ENCODE peak calls at places on chromosomes 5 and 9, in four cellular contexts. One of them, this sample, is unnamed.

GRCh38 chr9:136171009-136171800 is 33.7 kb downstream of the LHX3 start:
- DNase-seq in kidney glomerular epithelial cell: no peak
- DNase-seq in cardiac muscle cell: no peak
- DNase-seq in right lobe of liver: peak; percentile 34
- DNase-seq in this sample: no peak

GRCh38 chr9:99162759-99163364 is 57.9 kb downstream of the TGFBR1 start:
- DNase-seq in cardiac muscle cell: peak; percentile 67
- DNase-seq in kidney glomerular epithelial cell: peak; percentile 47
- DNase-seq in right lobe of liver: no peak
- DNase-seq in this sample: no peak

GRCh38 chr5:148902478-148902877 is 76.1 kb downstream of the ADRB2 start:
- DNase-seq in cardiac muscle cell: no peak
- DNase-seq in right lobe of liver: no peak
- DNase-seq in kidney glomerular epithelial cell: no peak
- DNase-seq in this sample: no peak

GRCh38 chr9:35700031-35700430 is 10.3 kb upstream of the TPM2 start:
- DNase-seq in cardiac muscle cell: no peak
- DNase-seq in right lobe of liver: no peak
- DNase-seq in kidney glomerular epithelial cell: no peak
- DNase-seq in this sample: no peak

GRCh38 chr9:96441798-96442445 is 8.0 kb upstream of the HABP4 start:
- DNase-seq in cardiac muscle cell: peak; percentile 51
- DNase-seq in right lobe of liver: no peak
- DNase-seq in kidney glomerular epithelial cell: no peak
- DNase-seq in this sample: no peak

GRCh38 chr5:115548683-115549082 is 4.1 kb upstream of the FEM1C start:
- DNase-seq in cardiac muscle cell: no peak
- DNase-seq in right lobe of liver: no peak
- DNase-seq in kidney glomerular epithelial cell: no peak
- DNase-seq in this sample: no peak

GRCh38 chr9:3361115-3361514 is 164.7 kb downstream of the RFX3 start:
- DNase-seq in right lobe of liver: no peak
- DNase-seq in cardiac muscle cell: no peak
- DNase-seq in kidney glomerular epithelial cell: no peak
- DNase-seq in this sample: no peak

GRCh38 chr5:18420711-18421110 is 786.5 kb downstream of the TAF11L14 start:
- DNase-seq in kidney glomerular epithelial cell: no peak
- DNase-seq in right lobe of liver: no peak
- DNase-seq in cardiac muscle cell: no peak
- DNase-seq in this sample: no peak

GRCh38 chr9:124278054-124278540 is 20.3 kb downstream of the NEK6 start:
- DNase-seq in kidney glomerular epithelial cell: no peak
- DNase-seq in right lobe of liver: no peak
- DNase-seq in cardiac muscle cell: no peak
- DNase-seq in this sample: no peak

GRCh38 chr9:76198336-76198735 is 195.9 kb downstream of the RFK start:
- DNase-seq in right lobe of liver: no peak
- DNase-seq in cardiac muscle cell: peak; percentile 73
- DNase-seq in kidney glomerular epithelial cell: no peak
- DNase-seq in this sample: no peak

GRCh38 chr5:137055271-137055872 is 443.8 kb downstream of the SPOCK1 start:
- DNase-seq in kidney glomerular epithelial cell: no peak
- DNase-seq in right lobe of liver: no peak
- DNase-seq in cardiac muscle cell: peak; percentile 21
- DNase-seq in this sample: no peak

GRCh38 chr9:92726971-92727715 is 37.5 kb downstream of the BICD2 start:
- DNase-seq in cardiac muscle cell: peak; percentile 54
- DNase-seq in kidney glomerular epithelial cell: no peak
- DNase-seq in right lobe of liver: no peak
- DNase-seq in this sample: no peak

GRCh38 chr5:142104491-142104890 is 4.1 kb upstream of the NDFIP1 start:
- DNase-seq in cardiac muscle cell: no peak
- DNase-seq in right lobe of liver: no peak
- DNase-seq in kidney glomerular epithelial cell: no peak
- DNase-seq in this sample: no peak

GRCh38 chr5:143456952-143457547 is 53.6 kb upstream of the NR3C1 start:
- DNase-seq in kidney glomerular epithelial cell: peak; percentile 25
- DNase-seq in right lobe of liver: no peak
- DNase-seq in cardiac muscle cell: peak; percentile 59
- DNase-seq in this sample: peak; percentile 44

GRCh38 chr9:7266911-7267555 is 509.3 kb downstream of the KDM4C start:
- DNase-seq in kidney glomerular epithelial cell: peak; percentile 42
- DNase-seq in right lobe of liver: no peak
- DNase-seq in cardiac muscle cell: no peak
- DNase-seq in this sample: no peak

GRCh38 chr9:20980713-20981481 is 50.5 kb downstream of the HACD4 start:
- DNase-seq in cardiac muscle cell: peak; percentile 43
- DNase-seq in right lobe of liver: no peak
- DNase-seq in kidney glomerular epithelial cell: peak; percentile 84
- DNase-seq in this sample: peak; percentile 98

GRCh38 chr9:127567119-127567897 is 44.8 kb upstream of the STXBP1 start:
- DNase-seq in cardiac muscle cell: no peak
- DNase-seq in right lobe of liver: peak; percentile 80
- DNase-seq in kidney glomerular epithelial cell: no peak
- DNase-seq in this sample: peak; percentile 62

GRCh38 chr5:128014578-128014977 is 69.0 kb upstream of the SLC12A2 start:
- DNase-seq in cardiac muscle cell: no peak
- DNase-seq in right lobe of liver: no peak
- DNase-seq in kidney glomerular epithelial cell: no peak
- DNase-seq in this sample: no peak

GRCh38 chr5:5140051-5141010 is at the start of gene ADAMTS16:
- DNase-seq in right lobe of liver: no peak
- DNase-seq in cardiac muscle cell: no peak
- DNase-seq in kidney glomerular epithelial cell: no peak
- DNase-seq in this sample: no peak

GRCh38 chr5:169168288-169168687 is 132.7 kb downstream of the SLIT3 start:
- DNase-seq in kidney glomerular epithelial cell: no peak
- DNase-seq in right lobe of liver: no peak
- DNase-seq in cardiac muscle cell: no peak
- DNase-seq in this sample: no peak

GRCh38 chr5:71482132-71482531 is 26.7 kb downstream of the BDP1 start:
- DNase-seq in right lobe of liver: no peak
- DNase-seq in kidney glomerular epithelial cell: peak; percentile 10
- DNase-seq in cardiac muscle cell: peak; percentile 64
- DNase-seq in this sample: peak; percentile 47

GRCh38 chr5:43711496-43711895 is 108.5 kb downstream of the NNT start:
- DNase-seq in right lobe of liver: no peak
- DNase-seq in cardiac muscle cell: peak; percentile 68
- DNase-seq in kidney glomerular epithelial cell: peak; percentile 58
- DNase-seq in this sample: no peak

GRCh38 chr5:126339215-126339805 is 83.9 kb upstream of the GRAMD2B start:
- DNase-seq in cardiac muscle cell: peak; percentile 84
- DNase-seq in kidney glomerular epithelial cell: peak; percentile 59
- DNase-seq in right lobe of liver: no peak
- DNase-seq in this sample: peak; percentile 15

GRCh38 chr5:170267431-170268152 is 30.0 kb downstream of the LCP2 start:
- DNase-seq in cardiac muscle cell: peak; percentile 86
- DNase-seq in kidney glomerular epithelial cell: peak; percentile 63
- DNase-seq in right lobe of liver: peak; percentile 73
- DNase-seq in this sample: peak; percentile 70

GRCh38 chr5:122701640-122702523 is 73.0 kb upstream of the SNX2 start:
- DNase-seq in cardiac muscle cell: no peak
- DNase-seq in right lobe of liver: no peak
- DNase-seq in kidney glomerular epithelial cell: no peak
- DNase-seq in this sample: no peak

GRCh38 chr9:125953314-125954019 is 206.3 kb downstream of the PBX3 start:
- DNase-seq in kidney glomerular epithelial cell: no peak
- DNase-seq in cardiac muscle cell: no peak
- DNase-seq in right lobe of liver: no peak
- DNase-seq in this sample: no peak

GRCh38 chr9:121640076-121640475 is 11.4 kb upstream of the DAB2IP start:
- DNase-seq in kidney glomerular epithelial cell: no peak
- DNase-seq in cardiac muscle cell: peak; percentile 40
- DNase-seq in right lobe of liver: no peak
- DNase-seq in this sample: no peak

GRCh38 chr9:130861372-130862180 is 26.5 kb downstream of the ABL1 start:
- DNase-seq in kidney glomerular epithelial cell: no peak
- DNase-seq in right lobe of liver: no peak
- DNase-seq in cardiac muscle cell: no peak
- DNase-seq in this sample: no peak

GRCh38 chr5:65801332-65801731 is 79.3 kb downstream of the NLN start:
- DNase-seq in kidney glomerular epithelial cell: no peak
- DNase-seq in cardiac muscle cell: peak; percentile 58
- DNase-seq in right lobe of liver: no peak
- DNase-seq in this sample: no peak

GRCh38 chr9:121557581-121558422 is 58.2 kb upstream of the GGTA1 start:
- DNase-seq in cardiac muscle cell: peak; percentile 88
- DNase-seq in right lobe of liver: peak; percentile 69
- DNase-seq in kidney glomerular epithelial cell: peak; percentile 85
- DNase-seq in this sample: peak; percentile 81

GRCh38 chr9:80775515-80775914 is 913.8 kb downstream of the TLE1 start:
- DNase-seq in cardiac muscle cell: no peak
- DNase-seq in kidney glomerular epithelial cell: no peak
- DNase-seq in right lobe of liver: no peak
- DNase-seq in this sample: no peak

GRCh38 chr9:135214706-135215105 is 127.2 kb downstream of the OLFM1 start:
- DNase-seq in kidney glomerular epithelial cell: no peak
- DNase-seq in right lobe of liver: peak; percentile 42
- DNase-seq in cardiac muscle cell: no peak
- DNase-seq in this sample: no peak

GRCh38 chr9:656918-657583 is 184.4 kb upstream of the DMRT1 start:
- DNase-seq in right lobe of liver: no peak
- DNase-seq in cardiac muscle cell: no peak
- DNase-seq in kidney glomerular epithelial cell: no peak
- DNase-seq in this sample: peak; percentile 53

GRCh38 chr9:127096208-127096607 is 26.2 kb downstream of the ANGPTL2 start:
- DNase-seq in right lobe of liver: no peak
- DNase-seq in cardiac muscle cell: peak; percentile 53
- DNase-seq in kidney glomerular epithelial cell: no peak
- DNase-seq in this sample: no peak

GRCh38 chr9:130766031-130766903 is 68.8 kb upstream of the ABL1 start:
- DNase-seq in right lobe of liver: no peak
- DNase-seq in kidney glomerular epithelial cell: peak; percentile 57
- DNase-seq in cardiac muscle cell: no peak
- DNase-seq in this sample: no peak

GRCh38 chr9:4237748-4238511 is 61.9 kb downstream of the GLIS3 start:
- DNase-seq in right lobe of liver: no peak
- DNase-seq in cardiac muscle cell: no peak
- DNase-seq in kidney glomerular epithelial cell: peak; percentile 56
- DNase-seq in this sample: no peak

This sample was measured in MG63.